ENCODE peak calls at places on chromosomes 11 and 22, in six cellular contexts. X, F, V, C, D and M are unnamed samples.

GRCh38 chr11:32418836-32419235 is 16.5 kb downstream of the WT1 start:
- DNase-seq in C (no peak), D (no peak), X (no peak), V (no peak), F (no peak), M (no peak)

GRCh38 chr11:1516273-1517067 is 29.9 kb upstream of the MOB2 start:
- DNase-seq in X (no peak), D (no peak), V (peak), F (no peak), C (no peak), M (no peak)

GRCh38 chr11:61011950-61012830 is 40.7 kb downstream of the CD6 start:
- DNase-seq in X (no peak), V (no peak), C (no peak), D (no peak), F (no peak), M (no peak)

GRCh38 chr11:76648929-76649328 is 21.6 kb downstream of the LRRC32 start:
- DNase-seq in F (no peak), V (no peak), X (no peak), C (no peak), D (no peak), M (no peak)

GRCh38 chr11:67006029-67006884 is 16.7 kb upstream of the SYT12 start:
- DNase-seq in D (peak), F (peak), C (no peak), V (no peak), X (peak), M (no peak)

GRCh38 chr11:124796312-124796711 is 3.9 kb downstream of the MSANTD2 start:
- DNase-seq in C (no peak), V (no peak), D (no peak), F (no peak), X (no peak), M (no peak)

GRCh38 chr11:59204736-59205135 is 8.0 kb downstream of the MPEG1 start:
- DNase-seq in V (no peak), F (no peak), C (no peak), X (no peak), D (no peak), M (no peak)

GRCh38 chr22:32469799-32470212 is 4.8 kb upstream of the FBXO7 start:
- DNase-seq in C (no peak), D (no peak), F (no peak), X (no peak), V (peak), M (peak)

GRCh38 chr22:43088979-43089717 is at the start of gene TTLL1:
- DNase-seq in C (peak), D (peak), X (peak), F (peak), V (no peak), M (peak)

GRCh38 chr11:130478204-130478701 is 29.8 kb downstream of the ADAMTS15 start:
- DNase-seq in V (peak), C (no peak), D (no peak), X (no peak), F (peak), M (peak)

GRCh38 chr11:11946180-11946579 is 62.2 kb downstream of the DKK3 start:
- DNase-seq in X (no peak), D (no peak), C (no peak), V (peak), F (no peak), M (no peak)

GRCh38 chr11:70122490-70123198 is 44.5 kb downstream of the ANO1 start:
- DNase-seq in C (no peak), D (no peak), V (no peak), F (no peak), X (no peak), M (no peak)

GRCh38 chr22:23670378-23671295 is 20.2 kb upstream of the RGL4 start:
- DNase-seq in D (no peak), X (no peak), V (no peak), C (no peak), F (no peak), M (no peak)

GRCh38 chr11:61120865-61121831 is 18.9 kb downstream of the CD5 start:
- DNase-seq in C (peak), X (peak), V (no peak), F (no peak), D (no peak), M (peak)

GRCh38 chr11:74731301-74732094 is at the start of gene CHRDL2:
- DNase-seq in V (no peak), X (no peak), F (no peak), D (no peak), C (peak), M (peak)

GRCh38 chr11:35721576-35722341 is 59.2 kb downstream of the TRIM44 start:
- DNase-seq in F (no peak), D (peak), C (no peak), V (no peak), X (no peak), M (no peak)

GRCh38 chr11:119029340-119030028 is 1.2 kb downstream of the SLC37A4 start:
- DNase-seq in C (no peak), V (no peak), F (no peak), X (peak), D (no peak), M (peak)

GRCh38 chr22:24146791-24147353 is 34.4 kb upstream of the SUSD2 start:
- DNase-seq in X (no peak), C (no peak), F (no peak), V (no peak), D (no peak), M (no peak)

GRCh38 chr11:1131033-1131911 is 26.5 kb upstream of the MUC5AC start:
- DNase-seq in D (no peak), C (no peak), F (no peak), V (no peak), X (no peak), M (peak)

GRCh38 chr11:78560826-78561484 is 13.7 kb downstream of the NARS2 start:
- DNase-seq in X (no peak), D (no peak), C (no peak), F (no peak), V (no peak), M (no peak)

GRCh38 chr22:27801197-27801615 is 350 bp downstream of the MN1 start:
- DNase-seq in D (no peak), C (peak), X (peak), V (no peak), F (no peak), M (no peak)

GRCh38 chr22:25472382-25472781 is 92.1 kb upstream of the GRK3 start:
- DNase-seq in V (no peak), F (no peak), X (no peak), D (no peak), C (no peak), M (no peak)

GRCh38 chr11:45881708-45882368 is 3.6 kb upstream of the MAPK8IP1 start:
- DNase-seq in D (no peak), V (no peak), F (no peak), X (no peak), C (no peak), M (peak)